ENCODE peak calls at places on chromosomes 7 and 10, in five cellular contexts. One of them, this sample, is unnamed.

GRCh38 chr7:50206521-50207250 is 97.8 kb upstream of the IKZF1 start:
- DNase-seq in A549: no peak
- DNase-seq in fibroblast of pulmonary artery: no peak
- DNase-seq in T-cell: peak; percentile 72
- DNase-seq in C1 segment of cervical spinal cord: no peak
- DNase-seq in this sample: no peak

GRCh38 chr7:119270045-119270464 is 1002.9 kb upstream of the KCND2 start:
- DNase-seq in A549: peak; percentile 3
- DNase-seq in fibroblast of pulmonary artery: peak; percentile 72
- DNase-seq in T-cell: no peak
- DNase-seq in C1 segment of cervical spinal cord: peak; percentile 33
- DNase-seq in this sample: peak; percentile 5

GRCh38 chr7:24435002-24435401 is 138.2 kb upstream of the PALS2 start:
- DNase-seq in A549: no peak
- DNase-seq in fibroblast of pulmonary artery: no peak
- DNase-seq in T-cell: no peak
- DNase-seq in C1 segment of cervical spinal cord: no peak
- DNase-seq in this sample: no peak

GRCh38 chr10:118798186-118798811 is 43.5 kb upstream of the CACUL1 start:
- DNase-seq in A549: peak; percentile 24
- DNase-seq in fibroblast of pulmonary artery: peak; percentile 63
- DNase-seq in T-cell: no peak
- DNase-seq in C1 segment of cervical spinal cord: no peak
- DNase-seq in this sample: peak; percentile 23

GRCh38 chr7:144473908-144474307 is 70.4 kb upstream of the NOBOX start:
- DNase-seq in A549: no peak
- DNase-seq in fibroblast of pulmonary artery: no peak
- DNase-seq in T-cell: no peak
- DNase-seq in C1 segment of cervical spinal cord: no peak
- DNase-seq in this sample: no peak

GRCh38 chr7:44096326-44096881 is 7.7 kb upstream of the AEBP1 start:
- DNase-seq in A549: no peak
- DNase-seq in fibroblast of pulmonary artery: no peak
- DNase-seq in T-cell: no peak
- DNase-seq in C1 segment of cervical spinal cord: no peak
- DNase-seq in this sample: no peak

GRCh38 chr7:158266817-158267736 is 320.5 kb downstream of the PTPRN2 start:
- DNase-seq in A549: no peak
- DNase-seq in fibroblast of pulmonary artery: no peak
- DNase-seq in T-cell: no peak
- DNase-seq in C1 segment of cervical spinal cord: no peak
- DNase-seq in this sample: no peak

GRCh38 chr10:96665306-96665705 is 55.0 kb downstream of the PIK3AP1 start:
- DNase-seq in A549: no peak
- DNase-seq in fibroblast of pulmonary artery: peak; percentile 10
- DNase-seq in T-cell: no peak
- DNase-seq in C1 segment of cervical spinal cord: no peak
- DNase-seq in this sample: no peak

GRCh38 chr7:123748171-123748733 is 551 bp downstream of the WASL start:
- DNase-seq in A549: peak; percentile 48
- DNase-seq in fibroblast of pulmonary artery: peak; percentile 33
- DNase-seq in T-cell: peak; percentile 7
- DNase-seq in C1 segment of cervical spinal cord: peak; percentile 31
- DNase-seq in this sample: no peak

GRCh38 chr10:107548301-107548700 is 383.8 kb upstream of the SORCS1 start:
- DNase-seq in A549: no peak
- DNase-seq in fibroblast of pulmonary artery: peak; percentile 7
- DNase-seq in T-cell: no peak
- DNase-seq in C1 segment of cervical spinal cord: no peak
- DNase-seq in this sample: no peak

GRCh38 chr7:78164459-78164858 is 365.9 kb downstream of the PHTF2 start:
- DNase-seq in A549: no peak
- DNase-seq in fibroblast of pulmonary artery: no peak
- DNase-seq in T-cell: no peak
- DNase-seq in C1 segment of cervical spinal cord: no peak
- DNase-seq in this sample: no peak

GRCh38 chr7:66204822-66205735 is at the start of gene TPST1:
- DNase-seq in A549: peak; percentile 96
- DNase-seq in fibroblast of pulmonary artery: peak; percentile 89
- DNase-seq in T-cell: peak; percentile 65
- DNase-seq in C1 segment of cervical spinal cord: peak; percentile 95
- DNase-seq in this sample: peak; percentile 94

GRCh38 chr7:47198159-47198558 is 383.8 kb downstream of the TNS3 start:
- DNase-seq in A549: no peak
- DNase-seq in fibroblast of pulmonary artery: no peak
- DNase-seq in T-cell: no peak
- DNase-seq in C1 segment of cervical spinal cord: no peak
- DNase-seq in this sample: no peak

GRCh38 chr7:192035-192649 is at the start of gene FAM20C:
- DNase-seq in A549: peak; percentile 91
- DNase-seq in fibroblast of pulmonary artery: peak; percentile 83
- DNase-seq in T-cell: peak; percentile 24
- DNase-seq in C1 segment of cervical spinal cord: peak; percentile 50
- DNase-seq in this sample: peak; percentile 87

GRCh38 chr7:32618987-32619386 is 123.7 kb downstream of the AVL9 start:
- DNase-seq in A549: no peak
- DNase-seq in fibroblast of pulmonary artery: no peak
- DNase-seq in T-cell: no peak
- DNase-seq in C1 segment of cervical spinal cord: no peak
- DNase-seq in this sample: no peak

GRCh38 chr7:44470628-44471245 is 19.7 kb downstream of the NUDCD3 start:
- DNase-seq in A549: no peak
- DNase-seq in fibroblast of pulmonary artery: no peak
- DNase-seq in T-cell: no peak
- DNase-seq in C1 segment of cervical spinal cord: no peak
- DNase-seq in this sample: no peak

This sample was measured in HTR-8/SVneo.